ENCODE peak calls at places on chromosomes 4 and X, in four cellular contexts. S, X, H and B are unnamed samples.

GRCh38 chrX:23902419-23902818 is 5.3 kb downstream of the APOO start:
- DNase-seq in S (peak), X (no peak), H (no peak), B (no peak)

GRCh38 chr4:110075083-110075738 is 123.2 kb downstream of the ELOVL6 start:
- DNase-seq in S (no peak), X (no peak), H (no peak), B (no peak)

GRCh38 chr4:6198768-6199343 is 1.5 kb downstream of the JAKMIP1 start:
- DNase-seq in S (peak), X (no peak), H (no peak), B (peak)

GRCh38 chr4:10738826-10739489 is 54.4 kb upstream of the CLNK start:
- DNase-seq in S (no peak), X (no peak), H (no peak), B (no peak)

GRCh38 chr4:38150766-38151165 is 190.6 kb downstream of the PTTG2 start:
- DNase-seq in S (no peak), X (no peak), H (no peak), B (no peak)

GRCh38 chr4:109296545-109296944 is 5.9 kb downstream of the COL25A1 start:
- DNase-seq in S (no peak), X (no peak), H (no peak), B (no peak)

GRCh38 chrX:39874202-39874816 is 223.4 kb downstream of the BCOR start:
- DNase-seq in S (no peak), X (no peak), H (no peak), B (no peak)

GRCh38 chr4:63296773-63297172 is 1112.5 kb downstream of the TECRL start:
- DNase-seq in S (no peak), X (no peak), H (no peak), B (no peak)

GRCh38 chr4:186689476-186689875 is 34.2 kb downstream of the FAT1 start:
- DNase-seq in S (peak), X (no peak), H (peak), B (no peak)

GRCh38 chr4:179292443-179292842 is 1850.2 kb upstream of the AGA start:
- DNase-seq in S (peak), X (no peak), H (no peak), B (no peak)

GRCh38 chr4:73257995-73258667 is 467 bp downstream of the ANKRD17 start:
- DNase-seq in S (peak), X (no peak), H (no peak), B (no peak)

GRCh38 chrX:49184294-49185061 is 1.7 kb downstream of the PRICKLE3 start:
- DNase-seq in S (peak), X (no peak), H (peak), B (peak)

GRCh38 chrX:3262906-3263305 is 83.5 kb downstream of the MXRA5 start:
- DNase-seq in S (peak), X (no peak), H (no peak), B (no peak)

GRCh38 chr4:106048250-106048931 is 153.1 kb downstream of the NPNT start:
- DNase-seq in S (peak), X (no peak), H (no peak), B (no peak)

GRCh38 chr4:72567821-72568620 is 1.0 kb downstream of the ADAMTS3 start:
- DNase-seq in S (peak), X (peak), H (peak), B (peak)

GRCh38 chr4:56910172-56910967 is 2.7 kb downstream of the REST start:
- DNase-seq in S (no peak), X (no peak), H (no peak), B (no peak)

GRCh38 chr4:122480023-122480422 is 23.5 kb upstream of the IL2 start:
- DNase-seq in S (peak), X (no peak), H (no peak), B (no peak)

GRCh38 chrX:130887392-130887791 is 15.6 kb downstream of the ENOX2 start:
- DNase-seq in S (no peak), X (no peak), H (no peak), B (no peak)

GRCh38 chr4:80361329-80361900 is 25.9 kb downstream of the CFAP299 start:
- DNase-seq in S (peak), X (no peak), H (no peak), B (no peak)

GRCh38 chr4:123259676-123260428 is 136.7 kb upstream of the SPRY1 start:
- DNase-seq in S (no peak), X (no peak), H (no peak), B (no peak)

GRCh38 chr4:119041951-119042560 is 93.6 kb upstream of the MYOZ2 start:
- DNase-seq in S (peak), X (no peak), H (no peak), B (no peak)

GRCh38 chr4:145075742-145076472 is 22.1 kb downstream of the ANAPC10 start:
- DNase-seq in S (no peak), X (no peak), H (no peak), B (no peak)

GRCh38 chr4:15327311-15328298 is 100.2 kb upstream of the C1QTNF7 start:
- DNase-seq in S (peak), X (no peak), H (no peak), B (no peak)

GRCh38 chr4:95108883-95109421 is 351.2 kb downstream of the BMPR1B start:
- DNase-seq in S (no peak), X (no peak), H (no peak), B (no peak)

GRCh38 chr4:169133932-169134331 is 123.9 kb upstream of the CBR4 start:
- DNase-seq in S (no peak), X (peak), H (no peak), B (no peak)

GRCh38 chrX:30570505-30570904 is 7.1 kb downstream of the TASL start:
- DNase-seq in S (peak), X (no peak), H (no peak), B (no peak)

GRCh38 chr4:140094701-140095420 is 59.1 kb downstream of the MAML3 start:
- DNase-seq in S (peak), X (peak), H (peak), B (no peak)

GRCh38 chr4:80365928-80366327 is 30.4 kb downstream of the CFAP299 start:
- DNase-seq in S (peak), X (no peak), H (peak), B (no peak)

GRCh38 chr4:87006531-87007344 is 71.9 kb downstream of the AFF1 start:
- DNase-seq in S (peak), X (peak), H (peak), B (peak)

GRCh38 chr4:21991537-21991936 is 43.0 kb upstream of the KCNIP4 start:
- DNase-seq in S (no peak), X (no peak), H (no peak), B (no peak)

GRCh38 chr4:22962186-22962786 is 269.5 kb downstream of the GBA3 start:
- DNase-seq in S (peak), X (no peak), H (no peak), B (no peak)

GRCh38 chrX:10666102-10666501 is 45.7 kb upstream of the MID1 start:
- DNase-seq in S (no peak), X (no peak), H (no peak), B (no peak)

GRCh38 chr4:54742636-54743399 is 85.1 kb downstream of the KIT start:
- DNase-seq in S (no peak), X (no peak), H (no peak), B (no peak)

GRCh38 chr4:83231620-83232056 is 53.0 kb downstream of the COQ2 start:
- DNase-seq in S (no peak), X (no peak), H (no peak), B (no peak)

GRCh38 chr4:139419388-139419914 is 34.5 kb upstream of the RAB33B start:
- DNase-seq in S (peak), X (no peak), H (no peak), B (no peak)

GRCh38 chrX:102658551-102658950 is 7.3 kb downstream of the GPRASP1 start:
- DNase-seq in S (peak), X (no peak), H (no peak), B (no peak)

GRCh38 chrX:102654696-102655095 is 3.4 kb downstream of the GPRASP1 start:
- DNase-seq in S (no peak), X (no peak), H (no peak), B (no peak)

DNA sequence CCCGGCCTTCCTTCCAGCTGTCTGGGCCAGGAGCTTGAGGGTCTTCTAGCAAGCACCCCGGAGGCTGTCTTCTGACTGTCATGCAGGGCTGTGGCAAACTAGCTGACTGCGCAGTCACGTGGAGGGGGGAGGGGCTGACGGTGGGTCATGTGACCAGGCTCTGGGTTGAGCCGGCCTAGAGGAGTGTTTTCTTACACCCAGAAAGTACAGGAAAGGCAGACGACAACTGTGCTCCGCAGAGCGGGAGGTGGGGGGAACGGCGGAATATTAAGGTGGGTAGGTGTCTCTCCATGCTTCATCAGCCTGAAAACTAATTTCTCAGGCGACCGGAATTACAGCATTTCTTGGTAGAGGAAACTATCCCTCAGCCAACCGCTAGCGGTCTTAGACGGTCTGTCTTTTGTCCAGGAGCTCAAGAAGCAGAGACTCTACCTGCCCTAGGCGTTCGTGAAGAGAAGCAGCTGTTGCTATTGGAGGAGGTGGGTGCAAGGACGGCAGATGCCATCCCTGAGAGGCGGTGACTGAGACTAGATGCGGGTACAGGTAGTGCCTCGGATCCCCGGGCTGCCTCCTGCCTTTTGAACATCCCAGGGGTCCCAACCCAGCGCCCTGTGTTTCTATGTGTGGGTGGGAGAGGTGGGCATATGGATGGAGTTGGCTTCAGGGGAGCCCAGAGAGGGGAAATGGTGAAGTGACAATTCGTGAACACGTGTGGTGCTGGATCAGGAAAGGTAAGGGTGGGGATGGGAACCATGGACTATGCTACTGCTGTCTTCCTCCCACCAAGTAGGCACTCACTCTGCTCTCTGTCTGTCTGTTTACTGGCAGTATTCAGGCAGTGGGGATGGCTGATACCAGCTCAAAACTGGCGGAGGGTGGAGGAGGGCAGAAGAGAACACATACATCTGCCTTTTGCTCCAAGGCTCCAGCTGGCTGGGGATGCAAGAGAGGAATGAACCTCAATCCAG is 8.8 kb downstream of the GPRASP1 start:
- DNase-seq in S (peak), X (peak), H (peak), B (peak)
- H3K27ac ChIP-seq in S (peak), X (peak), H (peak), B (peak)

DNA sequence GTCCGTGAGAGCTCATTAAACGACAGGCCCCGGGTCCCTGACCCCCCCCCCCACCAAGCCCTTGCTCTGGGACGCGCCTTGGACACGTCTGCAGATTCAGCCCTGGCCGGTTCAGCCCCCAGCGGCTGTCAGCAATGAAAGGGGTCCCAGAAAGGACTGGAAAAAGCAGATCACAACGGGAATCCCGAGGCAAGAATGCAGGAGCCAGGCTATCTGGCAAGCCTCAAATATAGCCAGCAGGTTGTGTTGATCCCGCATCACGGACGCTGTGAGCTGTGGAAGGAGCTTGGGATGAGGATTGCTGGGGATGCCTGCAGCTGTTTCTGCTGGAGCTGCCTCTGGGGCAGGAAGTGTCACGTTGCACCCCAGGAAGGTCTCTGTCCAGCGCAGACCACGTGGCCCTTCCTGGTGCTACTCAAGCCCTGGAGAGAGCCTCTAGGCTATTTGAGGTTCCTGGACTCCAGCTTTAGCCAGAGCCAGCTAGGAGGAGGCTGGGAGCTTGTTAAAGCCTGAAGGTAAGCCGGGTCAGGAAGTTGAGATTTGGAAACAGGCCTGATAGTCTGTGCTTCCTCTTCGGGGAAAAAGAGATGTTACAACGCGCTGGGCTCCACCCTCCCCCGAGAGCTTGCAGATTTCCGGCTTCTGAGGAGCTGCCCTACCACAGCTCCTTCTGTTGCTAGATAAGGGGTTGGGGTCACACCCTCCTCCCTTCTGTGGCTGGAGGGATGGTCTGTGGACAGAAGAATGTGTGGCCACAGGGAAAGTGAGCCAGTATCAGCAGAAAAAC is 19.3 kb upstream of the CSF2RA start:
- DNase-seq in S (no peak), X (peak), H (peak), B (no peak)
- H3K4me3 ChIP-seq in S (no peak), X (no peak), H (peak), B (peak)

GRCh38 chr4:70901984-70902576 is at the start of gene MOB1B:
- DNase-seq in S (peak), X (peak), H (peak), B (peak)
- TF ChIP-seq CTCF in S (no peak), X (peak), H (peak), B (peak)

GRCh38 chrX:152832520-152832919 is 1.7 kb downstream of the NSDHL start:
- DNase-seq in S (no peak), X (no peak), H (no peak), B (no peak)

GRCh38 chrX:152830312-152831305 is at the start of the genes CETN2 and NSDHL:
- DNase-seq in S (peak), X (peak), H (peak), B (peak)

GRCh38 chrX:152833378-152833777 is 2.5 kb downstream of the NSDHL start:
- DNase-seq in S (no peak), X (no peak), H (no peak), B (no peak)

DNA sequence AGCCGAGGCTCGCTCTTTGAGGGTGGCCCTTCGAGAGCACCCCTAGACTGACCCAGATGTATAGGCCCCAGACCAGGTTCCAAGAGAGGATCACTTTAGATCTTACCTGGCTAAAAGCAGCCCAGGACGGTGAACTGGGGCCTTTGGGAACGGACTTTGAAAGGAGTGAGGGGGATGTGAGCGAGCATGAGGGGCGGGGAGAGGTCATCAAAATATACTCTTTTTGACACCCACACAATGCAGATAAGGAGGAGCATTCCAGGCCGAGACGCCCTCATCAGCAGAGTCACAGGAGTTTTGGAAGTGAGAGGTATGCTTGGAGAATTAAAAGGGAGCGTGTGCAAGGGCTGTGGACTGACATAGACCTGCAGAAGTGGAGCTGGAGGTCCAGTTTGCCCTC is 528 bp downstream of the NSDHL start:
- DNase-seq in S (no peak), X (no peak), H (no peak), B (no peak)
- H3K27ac ChIP-seq in S (peak), X (peak), H (peak), B (no peak)

GRCh38 chr4:88963817-88964216 is 93.2 kb downstream of the FAM13A start:
- DNase-seq in S (peak), X (no peak), H (no peak), B (no peak)
- H3K4me3 ChIP-seq in S (no peak), X (no peak), H (no peak), B (no peak)